ENCODE peak calls at places on chromosomes 7 and 10, in ten cellular contexts. Z is left cardiac atrium; G is stimulated activated naive CD8-positive, alpha-beta T cell treated with anti-CD3 and anti-CD28 coated beads, Interleukin-15, amount 100 ng/mL, for 72 hours; L is epithelial cell of esophagus; H is astrocyte of the cerebellum; S is K562; N is AG09319; E is sciatic nerve; T is HCEC 1CT; A is T-helper 9 cell. P is an unnamed sample.

GRCh38 chr7:151801782-151802468 is 75.0 kb downstream of the PRKAG2 start:
- DNase-seq in Z (no peak), G (no peak), L (no peak), H (no peak), S (no peak), N (no peak), E (no peak), T (no peak), A (no peak), P (peak; percentile 30)

GRCh38 chr10:110530131-110530831 is 32.6 kb downstream of the DUSP5 start:
- DNase-seq in Z (peak; percentile 76), G (no peak), L (peak; percentile 72), H (no peak), S (no peak), N (no peak), E (peak; percentile 81), T (peak; percentile 81), A (no peak), P (peak; percentile 86)

GRCh38 chr7:27750336-27750735 is 10.4 kb downstream of the TAX1BP1 start:
- DNase-seq in Z (no peak), G (no peak), L (no peak), H (no peak), S (no peak), N (no peak), E (no peak), T (no peak), A (no peak), P (no peak)

GRCh38 chr10:103590744-103591291 is 97.3 kb downstream of the NEURL1 start:
- DNase-seq in Z (no peak), G (no peak), L (no peak), H (no peak), S (no peak), N (no peak), E (no peak), T (no peak), A (no peak), P (peak; percentile 21)

GRCh38 chr7:117250801-117251200 is 72.1 kb downstream of the WNT2 start:
- DNase-seq in Z (no peak), G (no peak), L (no peak), H (no peak), S (no peak), N (no peak), E (no peak), T (no peak), A (no peak), P (no peak)

GRCh38 chr10:71242621-71243009 is 30.2 kb downstream of the UNC5B start:
- DNase-seq in Z (no peak), G (no peak), L (no peak), H (no peak), S (no peak), N (no peak), E (no peak), T (no peak), A (no peak), P (no peak)

GRCh38 chr10:26467639-26468038 is 29.5 kb downstream of the APBB1IP start:
- DNase-seq in Z (no peak), G (no peak), L (no peak), H (no peak), S (no peak), N (no peak), E (no peak), T (no peak), A (no peak), P (no peak)

GRCh38 chr10:4635394-4635793 is 190.6 kb upstream of the AKR1E2 start:
- DNase-seq in Z (no peak), G (no peak), L (no peak), H (no peak), S (no peak), N (no peak), E (no peak), T (no peak), A (no peak), P (no peak)

GRCh38 chr7:953547-954327 is 743 bp downstream of the ADAP1 start:
- DNase-seq in Z (peak; percentile 66), G (no peak), L (peak; percentile 50), H (no peak), S (no peak), N (no peak), E (no peak), T (no peak), A (no peak), P (peak; percentile 86)

GRCh38 chr10:119139464-119140067 is 25.9 kb downstream of the SFXN4 start:
- DNase-seq in Z (peak; percentile 40), G (peak; percentile 57), L (peak; percentile 56), H (no peak), S (peak; percentile 25), N (no peak), E (no peak), T (peak; percentile 32), A (peak; percentile 31), P (no peak)

GRCh38 chr7:158374586-158374985 is 213.0 kb downstream of the PTPRN2 start:
- DNase-seq in Z (no peak), G (no peak), L (peak; percentile 88), H (no peak), S (no peak), N (no peak), E (no peak), T (no peak), A (no peak), P (no peak)

GRCh38 chr7:112045222-112045621 is 161.0 kb downstream of the DOCK4 start:
- DNase-seq in Z (no peak), G (no peak), L (no peak), H (no peak), S (no peak), N (no peak), E (no peak), T (no peak), A (no peak), P (no peak)

GRCh38 chr7:130463553-130464434 is 23.0 kb upstream of the CEP41 start:
- DNase-seq in Z (no peak), G (no peak), L (no peak), H (no peak), S (peak; percentile 51), N (no peak), E (no peak), T (no peak), A (no peak), P (no peak)

GRCh38 chr10:132685921-132686680 is 99.8 kb downstream of the NKX6-2 start:
- DNase-seq in Z (peak; percentile 19), G (no peak), L (no peak), H (no peak), S (no peak), N (no peak), E (peak; percentile 49), T (no peak), A (no peak), P (peak; percentile 36)

GRCh38 chr10:90451283-90451682 is 406.6 kb downstream of the HTR7 start:
- DNase-seq in Z (no peak), G (no peak), L (no peak), H (no peak), S (no peak), N (no peak), E (no peak), T (peak; percentile 69), A (no peak), P (no peak)

P was measured in aorta.